ENCODE peak calls at places on chromosome 11, in six cellular contexts. F, B, E, L, C and J are unnamed samples.

GRCh38 chr11:83508804-83509203 is 222.6 kb upstream of the CCDC90B start:
- DNase-seq in C (no peak), L (no peak), B (no peak), E (no peak), F (no peak), J (no peak)

GRCh38 chr11:9769621-9770020 is 105.7 kb downstream of the SWAP70 start:
- DNase-seq in C (no peak), E (no peak), L (no peak), F (no peak), B (no peak), J (no peak)

GRCh38 chr11:15867886-15868285 is 488.5 kb downstream of the SOX6 start:
- DNase-seq in L (no peak), B (no peak), C (no peak), F (no peak), E (no peak), J (no peak)

GRCh38 chr11:61488651-61489291 is 19.8 kb upstream of the LRRC10B start:
- DNase-seq in L (no peak), E (no peak), C (peak), B (no peak), F (peak), J (no peak)

GRCh38 chr11:33835143-33835878 is 56.6 kb downstream of the LMO2 start:
- DNase-seq in L (no peak), B (no peak), E (no peak), F (no peak), C (peak), J (no peak)

GRCh38 chr11:72573380-72573949 is 100.8 kb downstream of the PDE2A start:
- DNase-seq in E (no peak), L (no peak), B (no peak), F (no peak), C (peak), J (peak)

GRCh38 chr11:65625628-65626342 is 10.2 kb downstream of the PCNX3 start:
- DNase-seq in L (peak), B (no peak), F (no peak), C (peak), E (no peak), J (peak)

GRCh38 chr11:70741085-70741484 is 342.8 kb downstream of the CTTN start:
- DNase-seq in B (no peak), F (no peak), E (no peak), L (no peak), C (no peak), J (no peak)

GRCh38 chr11:120089036-120090001 is 48.6 kb downstream of the TRIM29 start:
- DNase-seq in B (no peak), L (peak), C (no peak), E (no peak), F (no peak), J (no peak)

GRCh38 chr11:107957109-107957588 is 28.9 kb downstream of the RAB39A start:
- DNase-seq in B (no peak), F (peak), L (no peak), C (no peak), E (no peak), J (no peak)

GRCh38 chr11:46380340-46381045 is 976 bp upstream of the MDK start:
- DNase-seq in E (no peak), B (no peak), C (peak), L (no peak), F (peak), J (no peak)

GRCh38 chr11:117910941-117911630 is 18.1 kb downstream of the TMPRSS13 start:
- DNase-seq in B (no peak), C (no peak), L (no peak), F (no peak), E (no peak), J (no peak)

GRCh38 chr11:1820463-1821325 is 14.1 kb upstream of the SYT8 start:
- DNase-seq in F (no peak), L (no peak), E (no peak), C (no peak), B (no peak), J (no peak)

GRCh38 chr11:109338131-109338530 is 83.9 kb upstream of the C11orf87 start:
- DNase-seq in C (no peak), B (no peak), E (no peak), L (no peak), F (no peak), J (no peak)